ENCODE peak calls at places on chromosomes 12 and 14, in ten cellular contexts. I, W, B, L, J, F, H, U, A and R are unnamed samples.

GRCh38 chr12:12327802-12328201 is 22.2 kb downstream of the MANSC1 start:
- DNase-seq in B (no peak), A (no peak), H (peak; percentile 66), F (no peak), L (peak; percentile 22), I (no peak), U (no peak), W (no peak), J (peak; percentile 29), R (no peak)

GRCh38 chr12:62865860-62866407 is 69.0 kb downstream of the PPM1H start:
- DNase-seq in W (no peak), L (no peak), J (no peak), I (no peak), H (no peak), A (peak; percentile 16), B (no peak), U (no peak), F (no peak), R (no peak)

GRCh38 chr12:76444408-76444984 is 96.3 kb upstream of the BBS10 start:
- DNase-seq in A (no peak), U (no peak), I (no peak), L (no peak), W (no peak), J (peak; percentile 17), H (no peak), F (no peak), B (no peak), R (no peak)

GRCh38 chr14:88281447-88281846 is 41.6 kb downstream of the KCNK10 start:
- DNase-seq in H (no peak), B (no peak), W (no peak), A (no peak), L (no peak), J (no peak), I (no peak), F (no peak), U (no peak), R (no peak)

GRCh38 chr14:71645656-71646055 is 286.6 kb upstream of the RGS6 start:
- DNase-seq in F (no peak), A (no peak), U (no peak), B (no peak), L (no peak), H (no peak), I (no peak), J (no peak), W (no peak), R (no peak)

GRCh38 chr14:72000907-72001306 is 68.7 kb downstream of the RGS6 start:
- DNase-seq in B (no peak), J (no peak), L (no peak), A (no peak), F (peak; percentile 81), U (no peak), I (no peak), H (no peak), W (no peak), R (peak; percentile 33)

GRCh38 chr14:54211562-54212308 is 185.1 kb upstream of the CDKN3 start:
- DNase-seq in B (no peak), A (no peak), J (peak; percentile 79), L (no peak), U (no peak), F (no peak), W (no peak), I (no peak), H (no peak), R (no peak)

GRCh38 chr14:53367631-53368030 is 214.5 kb upstream of the DDHD1 start:
- DNase-seq in B (no peak), A (no peak), I (no peak), W (no peak), H (no peak), L (no peak), U (no peak), F (no peak), J (no peak), R (no peak)

GRCh38 chr12:11749943-11750690 is 100.6 kb downstream of the ETV6 start:
- DNase-seq in A (no peak), W (no peak), L (no peak), U (no peak), J (no peak), F (peak; percentile 40), H (no peak), I (no peak), B (no peak), R (no peak)

GRCh38 chr14:102042699-102043098 is 44.1 kb downstream of the HSP90AA1 start:
- DNase-seq in L (no peak), B (no peak), A (no peak), H (peak; percentile 7), U (no peak), I (no peak), W (no peak), J (no peak), F (no peak), R (no peak)

GRCh38 chr14:22520235-22520634 is 68.8 kb downstream of the DAD1 start:
- DNase-seq in F (no peak), U (no peak), J (peak; percentile 42), I (no peak), A (no peak), W (no peak), L (no peak), B (no peak), H (no peak), R (no peak)

GRCh38 chr14:71620401-71620800 is 311.8 kb upstream of the RGS6 start:
- DNase-seq in A (no peak), L (no peak), J (peak; percentile 46), F (no peak), I (no peak), U (no peak), B (no peak), W (no peak), H (no peak), R (no peak)

GRCh38 chr14:65137648-65138317 is 35.5 kb upstream of the MAX start:
- DNase-seq in F (no peak), B (no peak), H (no peak), J (peak; percentile 48), A (no peak), W (no peak), I (no peak), L (no peak), U (no peak), R (no peak)

GRCh38 chr12:73632661-73633060 is 905.0 kb upstream of the ATXN7L3B start:
- DNase-seq in I (no peak), L (no peak), B (no peak), W (no peak), F (no peak), U (no peak), A (no peak), J (no peak), H (no peak), R (no peak)

GRCh38 chr14:64191756-64192155 is 102.4 kb downstream of the ESR2 start:
- DNase-seq in U (no peak), L (no peak), F (no peak), A (no peak), I (no peak), H (no peak), J (peak; percentile 71), W (no peak), B (no peak), R (no peak)